ENCODE peak calls at places on chromosome X, in five cellular contexts. T is GF-D8, K is IMR-90, W is endodermal cell, U is NCI-H2029. I is an unnamed sample.

GRCh38 chrX:13293700-13294099 is 26.2 kb downstream of the ATXN3L start:
- DNase-seq in U (no peak), K (no peak), W (no peak), T (no peak), I (no peak)

GRCh38 chrX:38804481-38805293 is 3.4 kb downstream of the MID1IP1 start:
- DNase-seq in K (no peak), W (peak), T (no peak), U (peak), I (no peak)

GRCh38 chrX:54825716-54826428 is 18.3 kb downstream of the MAGED2 start:
- DNase-seq in U (no peak), K (peak), T (no peak), W (peak), I (no peak)

GRCh38 chrX:50971390-50971789 is 60.9 kb downstream of the BMP15 start:
- DNase-seq in T (no peak), K (no peak), W (no peak), U (no peak), I (no peak)

GRCh38 chrX:119541188-119541587 is 24.0 kb downstream of the STEEP1 start:
- DNase-seq in W (peak), U (no peak), K (peak), T (no peak), I (no peak)

GRCh38 chrX:39869846-39870601 is 227.7 kb downstream of the BCOR start:
- DNase-seq in T (no peak), U (peak), W (no peak), K (peak), I (no peak)

GRCh38 chrX:150201841-150202240 is 161.3 kb upstream of the MAMLD1 start:
- DNase-seq in K (no peak), T (no peak), W (no peak), U (no peak), I (no peak)

GRCh38 chrX:10525381-10525780 is 95.0 kb downstream of the MID1 start:
- DNase-seq in K (no peak), W (no peak), T (no peak), U (no peak), I (no peak)

GRCh38 chrX:107894038-107894437 is 68.4 kb downstream of the MID2 start:
- DNase-seq in T (no peak), K (peak), U (peak), W (peak), I (no peak)